ENCODE peak calls at places on chromosome 20, in five cellular contexts. U is pancreas, R is heart right ventricle, Q is gastrocnemius medialis, E is ovary. G is an unnamed sample.
A peak's percentile ranks its signal among the peaks of the same experiment; 100 is the strongest.

GRCh38 chr20:8039048-8039447 is 19.5 kb upstream of the TMX4 start:
- DNase-seq in R (no peak), E (no peak), U (no peak), Q (no peak), G (no peak)

GRCh38 chr20:54618412-54618811 is 143.0 kb downstream of the DOK5 start:
- DNase-seq in R (no peak), E (no peak), U (no peak), Q (no peak), G (no peak)

GRCh38 chr20:63061051-63061531 is 54.3 kb upstream of the BHLHE23 start:
- DNase-seq in U (no peak), R (no peak), Q (no peak), E (no peak), G (peak; percentile 30)

GRCh38 chr20:13449868-13450441 is 188.8 kb downstream of the TASP1 start:
- DNase-seq in U (no peak), Q (no peak), E (no peak), R (no peak), G (no peak)

GRCh38 chr20:55291251-55291650 is 714.1 kb downstream of the CBLN4 start:
- DNase-seq in E (no peak), R (no peak), U (no peak), Q (no peak), G (no peak)

GRCh38 chr20:46144626-46145025 is 26.5 kb downstream of the CD40 start:
- DNase-seq in U (no peak), R (no peak), Q (no peak), E (no peak), G (no peak)

GRCh38 chr20:45911486-45912343 is at the start of gene PLTP:
- DNase-seq in E (peak; percentile 85), U (peak; percentile 76), Q (peak; percentile 22), R (peak; percentile 82), G (peak; percentile 82)

GRCh38 chr20:34337982-34338756 is 24.9 kb upstream of the ITCH start:
- DNase-seq in R (no peak), U (no peak), Q (no peak), E (no peak), G (no peak)

GRCh38 chr20:1466211-1467081 is at the start of gene NSFL1C:
- DNase-seq in E (peak; percentile 96), Q (peak; percentile 91), U (peak; percentile 93), R (peak; percentile 96), G (peak; percentile 98)

GRCh38 chr20:10478205-10478604 is 43.1 kb downstream of the SLX4IP start:
- DNase-seq in Q (no peak), R (no peak), U (no peak), E (no peak), G (no peak)

GRCh38 chr20:32516985-32517873 is 67.9 kb downstream of the NOL4L start:
- DNase-seq in U (no peak), Q (no peak), R (no peak), E (no peak), G (peak; percentile 51)

GRCh38 chr20:33915726-33916331 is 77.9 kb upstream of the RALY start:
- DNase-seq in U (no peak), R (peak; percentile 30), Q (peak; percentile 4), E (peak; percentile 37), G (peak; percentile 86)

GRCh38 chr20:46132705-46133120 is 14.6 kb downstream of the CD40 start:
- DNase-seq in R (peak; percentile 76), Q (peak; percentile 46), U (peak; percentile 54), E (peak; percentile 73), G (peak; percentile 92)

GRCh38 chr20:10250902-10251301 is 32.3 kb downstream of the SNAP25 start:
- DNase-seq in Q (no peak), E (no peak), R (no peak), U (no peak), G (no peak)

GRCh38 chr20:31833130-31833930 is 12.1 kb downstream of the FOXS1 start:
- DNase-seq in U (no peak), R (peak; percentile 70), E (peak; percentile 51), Q (no peak), G (no peak)

GRCh38 chr20:63346131-63347080 is 14.7 kb downstream of the CHRNA4 start:
- DNase-seq in Q (no peak), R (peak; percentile 36), E (no peak), U (no peak), G (no peak)

GRCh38 chr20:278607-279571 is 11.7 kb downstream of the C20orf96 start:
- DNase-seq in R (peak; percentile 47), Q (no peak), E (peak; percentile 63), U (no peak), G (no peak)

GRCh38 chr20:63738687-63739128 is 868 bp upstream of the SLC2A4RG start:
- DNase-seq in Q (peak; percentile 50), E (peak; percentile 75), U (peak; percentile 78), R (peak; percentile 78), G (peak; percentile 91)

GRCh38 chr20:46028772-46029371 is at the start of gene SLC12A5:
- DNase-seq in R (no peak), E (no peak), Q (no peak), U (no peak), G (peak; percentile 78)

GRCh38 chr20:5234158-5234557 is 82.6 kb downstream of the PROKR2 start:
- DNase-seq in R (no peak), Q (no peak), U (no peak), E (no peak), G (no peak)

DNA sequence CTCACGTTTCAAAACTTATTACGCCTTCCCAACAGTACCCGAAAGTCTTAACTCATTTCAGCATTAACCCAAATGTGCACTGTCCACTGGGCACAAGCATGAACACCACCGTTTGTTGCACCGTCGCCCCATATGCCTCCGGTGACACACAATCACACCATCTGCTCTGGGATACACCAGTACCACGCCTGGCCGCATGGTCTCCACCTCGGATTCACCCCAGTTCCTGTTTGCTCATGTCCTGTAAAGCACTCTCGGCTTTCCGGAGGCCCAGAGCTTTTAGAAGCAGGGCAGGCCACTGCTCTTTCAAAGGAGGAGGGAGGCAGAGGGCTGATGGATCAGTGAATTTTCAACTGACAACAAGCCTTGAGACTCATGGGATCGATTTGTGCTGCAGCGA is 1570.0 kb upstream of the DEFB115 start:
- DNase-seq in Q (no peak), U (no peak), R (no peak), E (no peak), G (no peak)
- H3K27ac ChIP-seq in Q (no peak overlapping the region), U (no peak overlapping the region), R (no peak overlapping the region), E (no peak overlapping the region), G (no peak overlapping the region)

GRCh38 chr20:48758206-48758820 is 69.5 kb downstream of the PREX1 start:
- DNase-seq in R (no peak), Q (no peak), U (no peak), E (no peak), G (no peak)
- H3K4me1 ChIP-seq in R (peaks cover 34% of the 10 kb centered on the region), Q (no peaks in the 10 kb centered on the region), U (no peaks in the 10 kb centered on the region), E (no peaks in the 10 kb centered on the region), G (no peaks in the 10 kb centered on the region)

DNA sequence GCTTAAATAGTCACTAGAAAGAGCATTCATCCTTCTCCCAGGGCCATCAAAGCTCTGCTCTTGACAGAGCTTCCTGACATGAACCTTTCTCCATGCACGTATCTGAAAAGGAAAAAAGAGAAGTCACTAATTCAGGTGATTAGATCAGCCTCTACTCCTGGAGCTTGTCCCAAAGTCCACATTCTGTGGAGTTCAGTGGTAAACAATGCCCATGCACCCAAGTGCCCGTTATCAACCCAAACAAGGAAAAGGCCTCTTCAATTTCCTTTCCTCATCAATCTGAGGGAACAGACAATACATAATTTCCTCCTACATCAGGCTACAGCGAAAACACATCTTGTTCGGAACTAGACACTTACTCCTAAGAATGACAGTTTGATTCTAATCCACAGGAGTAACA is 129.2 kb upstream of the PCSK2 start:
- DNase-seq in Q (no peak), R (no peak), E (no peak), U (no peak), G (no peak)
- H3K4me3 ChIP-seq in Q (no peak overlapping the region), R (no peak overlapping the region), E (no peak overlapping the region), U (no peak overlapping the region), G (no peak overlapping the region)

GRCh38 chr20:21191839-21192238 is 66.0 kb downstream of the KIZ start:
- DNase-seq in U (no peak), Q (no peak), E (peak; percentile 49), R (no peak), G (no peak)
- H3K27ac ChIP-seq in U (no peak overlapping the region), Q (no peak overlapping the region), E (no peak overlapping the region), R (no peak overlapping the region), G (no peak overlapping the region)

GRCh38 chr20:51131806-51132205 is 108.9 kb upstream of the KCNG1 start:
- DNase-seq in U (no peak), R (no peak), Q (no peak), E (no peak), G (no peak)
- H3K4me1 ChIP-seq in U (no peaks in the 10 kb centered on the region), R (no peaks in the 10 kb centered on the region), Q (no peaks in the 10 kb centered on the region), E (no peaks in the 10 kb centered on the region), G (no peaks in the 10 kb centered on the region)

DNA sequence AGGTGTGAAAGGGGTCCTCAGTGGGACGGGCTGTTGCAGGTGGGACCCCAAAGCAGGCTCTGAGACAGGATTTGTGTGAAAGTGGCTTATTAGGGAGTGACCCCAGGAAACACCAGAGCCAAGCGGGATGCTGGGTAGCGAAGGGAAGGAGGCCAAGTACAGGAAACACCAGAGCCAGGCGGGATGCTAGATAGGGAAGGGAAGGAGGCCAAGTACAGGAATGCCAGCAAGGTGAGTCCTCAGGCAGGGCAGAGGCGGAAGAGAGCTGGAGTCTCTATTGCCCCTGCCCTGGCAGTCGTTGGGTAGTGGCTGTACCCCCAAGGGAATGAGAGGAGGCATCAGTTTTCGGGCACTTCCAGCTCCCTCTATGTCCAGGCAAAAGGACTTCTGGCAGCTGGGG is 30.5 kb upstream of the TGM2 start:
- DNase-seq in Q (no peak), R (no peak), U (no peak), E (no peak), G (no peak)
- H3K4me3 ChIP-seq in Q (no peak overlapping the region), R (no peak overlapping the region), U (no peak overlapping the region), E (no peak overlapping the region), G (no peak overlapping the region)

GRCh38 chr20:25058797-25059486 is 1.0 kb upstream of the ACSS1 start:
- DNase-seq in Q (no peak), E (no peak), U (no peak), R (no peak), G (no peak)
- H3K27ac ChIP-seq in Q (peak overlapping the region; percentile 92), E (peak overlapping the region; percentile 86), U (peak overlapping the region; percentile 85), R (peak overlapping the region; percentile 93), G (peak overlapping the region; percentile 91)

DNA sequence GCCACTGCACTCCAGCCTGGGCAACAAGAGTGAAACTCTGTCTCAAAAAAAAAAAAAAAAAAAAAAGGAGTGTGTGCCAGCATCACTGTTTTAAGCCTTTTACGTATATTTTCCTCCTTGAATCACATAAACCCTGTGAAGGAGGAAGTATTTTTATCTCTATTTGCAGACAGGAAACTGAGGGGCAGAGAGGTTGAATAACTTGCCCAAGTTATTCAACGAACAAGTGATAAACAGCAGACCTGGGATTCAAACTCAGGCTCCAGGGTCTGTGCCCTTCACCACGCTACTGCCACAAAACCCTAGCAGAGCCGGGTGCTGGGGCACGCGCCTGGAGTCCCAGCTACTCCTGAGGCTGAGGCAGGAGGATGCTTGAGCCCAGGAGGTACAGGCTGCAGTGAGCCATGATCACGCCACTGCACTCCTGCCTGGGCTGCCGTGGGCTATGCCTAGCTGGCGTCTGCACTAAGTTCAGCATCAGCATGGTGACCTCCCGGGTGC is 9.4 kb upstream of the AVP start:
- DNase-seq in Q (no peak), R (no peak), E (no peak), U (no peak), G (no peak)
- H3K4me1 ChIP-seq in Q (no peaks in the 10 kb centered on the region), R (no peaks in the 10 kb centered on the region), E (no peaks in the 10 kb centered on the region), U (no peaks in the 10 kb centered on the region), G (peaks cover 20% of the 10 kb centered on the region)